ENCODE peak calls at places on chromosomes 7 and 10, in ten cellular contexts. One of them, this sample, is unnamed.

GRCh38 chr10:73647211-73647874 is 6.1 kb upstream of the MYOZ1 start:
- DNase-seq in LoVo: no peak
- DNase-seq in NCI-H2171: peak; percentile 57
- DNase-seq in neuronal stem cell: peak; percentile 81
- DNase-seq in H54: no peak
- DNase-seq in activated CD8-positive, alpha-beta memory T cell treated with anti-CD3 and anti-CD28 coated beads, Interleukin-2, amount 50 U/mL, for 48 hours: peak; percentile 73
- DNase-seq in GM10248: no peak
- DNase-seq in dermis blood vessel endothelial cell: peak; percentile 46
- DNase-seq in T-helper 9 cell: no peak
- DNase-seq in Ammon's horn: peak; percentile 63
- DNase-seq in this sample: peak; percentile 86

GRCh38 chr10:88184543-88185297 is 321.3 kb downstream of the PTEN start:
- DNase-seq in neuronal stem cell: no peak
- DNase-seq in dermis blood vessel endothelial cell: no peak
- DNase-seq in Ammon's horn: no peak
- DNase-seq in H54: no peak
- DNase-seq in T-helper 9 cell: no peak
- DNase-seq in NCI-H2171: no peak
- DNase-seq in activated CD8-positive, alpha-beta memory T cell treated with anti-CD3 and anti-CD28 coated beads, Interleukin-2, amount 50 U/mL, for 48 hours: no peak
- DNase-seq in GM10248: no peak
- DNase-seq in LoVo: no peak
- DNase-seq in this sample: no peak

GRCh38 chr10:124627851-124628675 is 116.1 kb downstream of the FAM53B start:
- DNase-seq in activated CD8-positive, alpha-beta memory T cell treated with anti-CD3 and anti-CD28 coated beads, Interleukin-2, amount 50 U/mL, for 48 hours: no peak
- DNase-seq in GM10248: no peak
- DNase-seq in neuronal stem cell: no peak
- DNase-seq in Ammon's horn: no peak
- DNase-seq in LoVo: no peak
- DNase-seq in T-helper 9 cell: no peak
- DNase-seq in NCI-H2171: no peak
- DNase-seq in dermis blood vessel endothelial cell: peak; percentile 33
- DNase-seq in H54: no peak
- DNase-seq in this sample: no peak

GRCh38 chr10:43370671-43371215 is 693 bp upstream of the FXYD4 start:
- DNase-seq in Ammon's horn: no peak
- DNase-seq in LoVo: no peak
- DNase-seq in T-helper 9 cell: no peak
- DNase-seq in GM10248: no peak
- DNase-seq in neuronal stem cell: no peak
- DNase-seq in activated CD8-positive, alpha-beta memory T cell treated with anti-CD3 and anti-CD28 coated beads, Interleukin-2, amount 50 U/mL, for 48 hours: no peak
- DNase-seq in dermis blood vessel endothelial cell: no peak
- DNase-seq in H54: no peak
- DNase-seq in NCI-H2171: no peak
- DNase-seq in this sample: no peak

GRCh38 chr10:12535656-12536055 is 186.3 kb downstream of the CAMK1D start:
- DNase-seq in LoVo: no peak
- DNase-seq in neuronal stem cell: no peak
- DNase-seq in T-helper 9 cell: no peak
- DNase-seq in Ammon's horn: no peak
- DNase-seq in NCI-H2171: no peak
- DNase-seq in activated CD8-positive, alpha-beta memory T cell treated with anti-CD3 and anti-CD28 coated beads, Interleukin-2, amount 50 U/mL, for 48 hours: no peak
- DNase-seq in GM10248: no peak
- DNase-seq in dermis blood vessel endothelial cell: no peak
- DNase-seq in H54: no peak
- DNase-seq in this sample: no peak

GRCh38 chr7:100367676-100368613 is 5.3 kb upstream of the PILRA start:
- DNase-seq in H54: no peak
- DNase-seq in activated CD8-positive, alpha-beta memory T cell treated with anti-CD3 and anti-CD28 coated beads, Interleukin-2, amount 50 U/mL, for 48 hours: no peak
- DNase-seq in Ammon's horn: peak; percentile 27
- DNase-seq in GM10248: no peak
- DNase-seq in NCI-H2171: no peak
- DNase-seq in T-helper 9 cell: no peak
- DNase-seq in LoVo: no peak
- DNase-seq in neuronal stem cell: no peak
- DNase-seq in dermis blood vessel endothelial cell: no peak
- DNase-seq in this sample: no peak

GRCh38 chr7:92881091-92881485 is 44.7 kb upstream of the CDK6 start:
- DNase-seq in LoVo: no peak
- DNase-seq in T-helper 9 cell: no peak
- DNase-seq in Ammon's horn: no peak
- DNase-seq in activated CD8-positive, alpha-beta memory T cell treated with anti-CD3 and anti-CD28 coated beads, Interleukin-2, amount 50 U/mL, for 48 hours: no peak
- DNase-seq in neuronal stem cell: no peak
- DNase-seq in dermis blood vessel endothelial cell: no peak
- DNase-seq in H54: no peak
- DNase-seq in GM10248: no peak
- DNase-seq in NCI-H2171: no peak
- DNase-seq in this sample: no peak

GRCh38 chr10:74669210-74669609 is 157.2 kb upstream of the KAT6B start:
- DNase-seq in GM10248: no peak
- DNase-seq in LoVo: no peak
- DNase-seq in dermis blood vessel endothelial cell: no peak
- DNase-seq in activated CD8-positive, alpha-beta memory T cell treated with anti-CD3 and anti-CD28 coated beads, Interleukin-2, amount 50 U/mL, for 48 hours: no peak
- DNase-seq in H54: no peak
- DNase-seq in NCI-H2171: no peak
- DNase-seq in T-helper 9 cell: no peak
- DNase-seq in neuronal stem cell: no peak
- DNase-seq in Ammon's horn: no peak
- DNase-seq in this sample: no peak

GRCh38 chr10:34403512-34403911 is 411.6 kb downstream of the PARD3 start:
- DNase-seq in Ammon's horn: no peak
- DNase-seq in GM10248: no peak
- DNase-seq in H54: no peak
- DNase-seq in activated CD8-positive, alpha-beta memory T cell treated with anti-CD3 and anti-CD28 coated beads, Interleukin-2, amount 50 U/mL, for 48 hours: no peak
- DNase-seq in dermis blood vessel endothelial cell: no peak
- DNase-seq in LoVo: no peak
- DNase-seq in neuronal stem cell: no peak
- DNase-seq in T-helper 9 cell: no peak
- DNase-seq in NCI-H2171: no peak
- DNase-seq in this sample: no peak

GRCh38 chr7:5689716-5690115 is 91.7 kb downstream of the RNF216 start:
- DNase-seq in Ammon's horn: no peak
- DNase-seq in LoVo: no peak
- DNase-seq in activated CD8-positive, alpha-beta memory T cell treated with anti-CD3 and anti-CD28 coated beads, Interleukin-2, amount 50 U/mL, for 48 hours: no peak
- DNase-seq in T-helper 9 cell: no peak
- DNase-seq in neuronal stem cell: no peak
- DNase-seq in dermis blood vessel endothelial cell: no peak
- DNase-seq in NCI-H2171: no peak
- DNase-seq in H54: no peak
- DNase-seq in GM10248: no peak
- DNase-seq in this sample: no peak

GRCh38 chr10:108095932-108096925 is 931.7 kb upstream of the SORCS1 start:
- DNase-seq in Ammon's horn: no peak
- DNase-seq in T-helper 9 cell: no peak
- DNase-seq in LoVo: no peak
- DNase-seq in dermis blood vessel endothelial cell: no peak
- DNase-seq in neuronal stem cell: no peak
- DNase-seq in NCI-H2171: no peak
- DNase-seq in activated CD8-positive, alpha-beta memory T cell treated with anti-CD3 and anti-CD28 coated beads, Interleukin-2, amount 50 U/mL, for 48 hours: no peak
- DNase-seq in H54: no peak
- DNase-seq in GM10248: no peak
- DNase-seq in this sample: no peak

GRCh38 chr7:25014735-25015134 is 34.8 kb upstream of the OSBPL3 start:
- DNase-seq in NCI-H2171: no peak
- DNase-seq in H54: peak; percentile 70
- DNase-seq in T-helper 9 cell: no peak
- DNase-seq in GM10248: no peak
- DNase-seq in activated CD8-positive, alpha-beta memory T cell treated with anti-CD3 and anti-CD28 coated beads, Interleukin-2, amount 50 U/mL, for 48 hours: no peak
- DNase-seq in neuronal stem cell: no peak
- DNase-seq in dermis blood vessel endothelial cell: no peak
- DNase-seq in Ammon's horn: no peak
- DNase-seq in LoVo: no peak
- DNase-seq in this sample: no peak

GRCh38 chr7:108348913-108349312 is 107.3 kb downstream of the NRCAM start:
- DNase-seq in T-helper 9 cell: no peak
- DNase-seq in activated CD8-positive, alpha-beta memory T cell treated with anti-CD3 and anti-CD28 coated beads, Interleukin-2, amount 50 U/mL, for 48 hours: no peak
- DNase-seq in NCI-H2171: no peak
- DNase-seq in H54: no peak
- DNase-seq in Ammon's horn: no peak
- DNase-seq in GM10248: no peak
- DNase-seq in LoVo: no peak
- DNase-seq in neuronal stem cell: no peak
- DNase-seq in dermis blood vessel endothelial cell: peak; percentile 32
- DNase-seq in this sample: no peak